ENCODE peak calls at places on chromosomes 13 and 19, in four cellular contexts. T, G, D and E are unnamed samples.

GRCh38 chr19:40221858-40222619 is 3.9 kb upstream of the TTC9B start:
- DNase-seq in D (peak), G (peak), T (peak), E (peak)

GRCh38 chr19:48466571-48467325 is 2.4 kb upstream of the CYTH2 start:
- DNase-seq in D (no peak), T (peak), G (no peak), E (no peak)

GRCh38 chr19:22263121-22263520 is 23.1 kb upstream of the ZNF729 start:
- DNase-seq in D (no peak), G (no peak), T (no peak), E (no peak)

GRCh38 chr19:18321729-18322091 is 1.2 kb downstream of the LSM4 start:
- DNase-seq in G (no peak), D (no peak), T (no peak), E (no peak)

GRCh38 chr13:99211421-99212035 is 10.9 kb downstream of the UBAC2 start:
- DNase-seq in G (no peak), D (no peak), T (no peak), E (no peak)

GRCh38 chr19:48770223-48770622 is 14.9 kb downstream of the FGF21 start:
- DNase-seq in T (peak), D (no peak), G (no peak), E (no peak)

GRCh38 chr13:37476874-37477273 is 121.7 kb downstream of the POSTN start:
- DNase-seq in G (no peak), T (peak), D (no peak), E (no peak)

GRCh38 chr19:50836543-50837195 is 3.3 kb upstream of the KLK15 start:
- DNase-seq in T (no peak), D (no peak), G (no peak), E (no peak)

GRCh38 chr19:38464421-38465082 is 31.1 kb downstream of the RYR1 start:
- DNase-seq in G (no peak), D (no peak), T (no peak), E (no peak)

GRCh38 chr19:4732680-4733114 is 9.1 kb upstream of the DPP9 start:
- DNase-seq in T (peak), G (peak), D (peak), E (no peak)

GRCh38 chr13:103634066-103634465 is 567.8 kb upstream of the SLC10A2 start:
- DNase-seq in D (no peak), G (no peak), T (no peak), E (no peak)

GRCh38 chr19:16445238-16446107 is 26.3 kb downstream of the EPS15L1 start:
- DNase-seq in D (no peak), G (no peak), T (peak), E (no peak)

GRCh38 chr13:109465151-109465550 is 321.2 kb downstream of the IRS2 start:
- DNase-seq in G (no peak), D (no peak), T (no peak), E (no peak)

GRCh38 chr19:16846901-16847300 is 17.7 kb downstream of the SIN3B start:
- DNase-seq in G (no peak), T (no peak), D (no peak), E (no peak)

GRCh38 chr19:1154731-1155351 is 19.2 kb downstream of the SBNO2 start:
- DNase-seq in D (no peak), T (peak), G (no peak), E (peak)

GRCh38 chr19:45507864-45508680 is 793 bp downstream of the VASP start:
- DNase-seq in D (peak), G (no peak), T (peak), E (no peak)

GRCh38 chr13:106533101-106533939 is 2.1 kb downstream of the EFNB2 start:
- DNase-seq in T (peak), D (no peak), G (peak), E (peak)

GRCh38 chr13:33050161-33050560 is 33.9 kb downstream of the KL start:
- DNase-seq in G (no peak), T (no peak), D (no peak), E (no peak)

GRCh38 chr19:3148503-3148902 is 12.7 kb downstream of the GNA15 start:
- DNase-seq in G (no peak), D (no peak), T (no peak), E (no peak)

GRCh38 chr13:79667771-79668170 is 186.8 kb downstream of the NDFIP2 start:
- DNase-seq in D (no peak), T (no peak), G (no peak), E (no peak)

GRCh38 chr13:106680796-106681482 is 113.0 kb upstream of the ARGLU1 start:
- DNase-seq in D (no peak), G (no peak), T (no peak), E (no peak)

GRCh38 chr19:49150106-49150943 is 4.9 kb downstream of the HRC start:
- DNase-seq in D (no peak), G (peak), T (peak), E (peak)

GRCh38 chr13:103537616-103538015 is 471.4 kb upstream of the SLC10A2 start:
- DNase-seq in G (no peak), T (no peak), D (no peak), E (no peak)

GRCh38 chr13:106851251-106851650 is 283.3 kb upstream of the ARGLU1 start:
- DNase-seq in D (no peak), G (no peak), T (peak), E (no peak)

GRCh38 chr13:107461751-107462150 is 753.6 kb downstream of the LIG4 start:
- DNase-seq in G (no peak), T (no peak), D (no peak), E (no peak)

GRCh38 chr19:50759886-50760285 is 10.4 kb upstream of the GPR32 start:
- DNase-seq in D (no peak), T (peak), G (no peak), E (no peak)

GRCh38 chr19:10395436-10395835 is 7.9 kb downstream of the CDC37 start:
- DNase-seq in D (no peak), G (no peak), T (no peak), E (no peak)

GRCh38 chr13:98311200-98311548 is 134.1 kb upstream of the RNF113B start:
- DNase-seq in G (no peak), T (no peak), D (no peak), E (no peak)

GRCh38 chr19:33490041-33490451 is 31.5 kb downstream of the PEPD start:
- DNase-seq in T (no peak), D (no peak), G (no peak), E (peak)